ENCODE peak calls at places on chromosomes 1 and 21, in ten cellular contexts. U is fibroblast of pulmonary artery, E is dorsolateral prefrontal cortex, X is cardiac fibroblast, A is heart left ventricle, R is breast epithelium, C is body of pancreas, I is cardiac muscle cell, J is heart right ventricle, P is ovary. O is an unnamed sample.

GRCh38 chr1:53073899-53074311 is 11.9 kb downstream of the PODN start:
- DNase-seq in U (no peak), E (peak), X (no peak), A (peak), R (no peak), C (no peak), I (no peak), J (peak), P (peak), O (no peak)

GRCh38 chr1:11730429-11730861 is 5.5 kb upstream of the AGTRAP start:
- DNase-seq in U (peak), E (no peak), X (peak), A (no peak), R (no peak), C (no peak), I (no peak), J (no peak), P (no peak), O (peak)

GRCh38 chr21:34644815-34645214 is 24.0 kb upstream of the CLIC6 start:
- DNase-seq in U (no peak), E (no peak), X (no peak), A (no peak), R (no peak), C (peak), I (no peak), J (no peak), P (no peak), O (no peak)

GRCh38 chr1:100050139-100050538 is 80.3 kb downstream of the SLC35A3 start:
- DNase-seq in U (no peak), E (no peak), X (no peak), A (no peak), R (no peak), C (no peak), I (no peak), J (no peak), P (no peak), O (no peak)

GRCh38 chr1:206631085-206631509 is 4.2 kb upstream of the DYRK3 start:
- DNase-seq in U (peak), E (no peak), X (peak), A (peak), R (no peak), C (peak), I (peak), J (peak), P (peak), O (peak)

GRCh38 chr1:111483166-111483565 is 9.4 kb downstream of the C1orf162 start:
- DNase-seq in U (peak), E (no peak), X (peak), A (no peak), R (no peak), C (no peak), I (no peak), J (no peak), P (no peak), O (peak)

GRCh38 chr1:148010527-148010926 is 82.3 kb downstream of the GPR89B start:
- DNase-seq in U (peak), E (no peak), X (no peak), A (no peak), R (no peak), C (no peak), I (no peak), J (no peak), P (no peak), O (no peak)

GRCh38 chr1:221740941-221741363 is 937 bp downstream of the DUSP10 start:
- DNase-seq in U (peak), E (no peak), X (peak), A (peak), R (peak), C (peak), I (peak), J (no peak), P (peak), O (no peak)

GRCh38 chr1:227940791-227941241 is 6.9 kb downstream of the WNT9A start:
- DNase-seq in U (no peak), E (peak), X (no peak), A (no peak), R (no peak), C (no peak), I (no peak), J (no peak), P (no peak), O (no peak)

GRCh38 chr1:234647245-234647644 is 37.3 kb upstream of the IRF2BP2 start:
- DNase-seq in U (no peak), E (no peak), X (no peak), A (no peak), R (no peak), C (peak), I (no peak), J (no peak), P (no peak), O (no peak)

GRCh38 chr1:211751438-211751837 is 76.0 kb upstream of the NEK2 start:
- DNase-seq in U (no peak), E (no peak), X (no peak), A (no peak), R (no peak), C (no peak), I (no peak), J (no peak), P (no peak), O (no peak)

GRCh38 chr1:159918041-159918917 is 7.0 kb downstream of the TAGLN2 start:
- DNase-seq in U (no peak), E (no peak), X (no peak), A (no peak), R (no peak), C (no peak), I (no peak), J (no peak), P (no peak), O (peak)

GRCh38 chr1:96388421-96389310 is 332.9 kb upstream of the PTBP2 start:
- DNase-seq in U (peak), E (no peak), X (peak), A (no peak), R (no peak), C (no peak), I (no peak), J (no peak), P (no peak), O (peak)

GRCh38 chr1:167486090-167486824 is 32.1 kb downstream of the CD247 start:
- DNase-seq in U (peak), E (no peak), X (no peak), A (no peak), R (no peak), C (no peak), I (no peak), J (no peak), P (no peak), O (no peak)

GRCh38 chr21:32412162-32412997 is at the start of gene EVA1C:
- DNase-seq in U (peak), E (no peak), X (peak), A (peak), R (peak), C (peak), I (peak), J (peak), P (peak), O (no peak)

GRCh38 chr1:75529488-75529887 is 81.4 kb downstream of the SLC44A5 start:
- DNase-seq in U (peak), E (no peak), X (peak), A (no peak), R (no peak), C (no peak), I (no peak), J (no peak), P (no peak), O (no peak)

GRCh38 chr1:21206117-21206516 is 29.4 kb upstream of the EIF4G3 start:
- DNase-seq in U (no peak), E (no peak), X (peak), A (no peak), R (no peak), C (no peak), I (no peak), J (no peak), P (no peak), O (no peak)

GRCh38 chr1:183191833-183192232 is 5.8 kb downstream of the LAMC2 start:
- DNase-seq in U (peak), E (no peak), X (peak), A (no peak), R (no peak), C (no peak), I (no peak), J (no peak), P (no peak), O (peak)

GRCh38 chr1:67053535-67053784 is 488 bp downstream of the SLC35D1 start:
- DNase-seq in U (no peak), E (peak), X (no peak), A (peak), R (peak), C (peak), I (peak), J (peak), P (peak), O (peak)

GRCh38 chr1:223000549-223001135 is 142.4 kb downstream of the TLR5 start:
- DNase-seq in U (no peak), E (no peak), X (no peak), A (no peak), R (no peak), C (no peak), I (no peak), J (no peak), P (no peak), O (no peak)

GRCh38 chr1:36092166-36092797 is 3.6 kb downstream of the ADPRS start:
- DNase-seq in U (no peak), E (no peak), X (no peak), A (no peak), R (no peak), C (no peak), I (no peak), J (no peak), P (no peak), O (no peak)

DNA sequence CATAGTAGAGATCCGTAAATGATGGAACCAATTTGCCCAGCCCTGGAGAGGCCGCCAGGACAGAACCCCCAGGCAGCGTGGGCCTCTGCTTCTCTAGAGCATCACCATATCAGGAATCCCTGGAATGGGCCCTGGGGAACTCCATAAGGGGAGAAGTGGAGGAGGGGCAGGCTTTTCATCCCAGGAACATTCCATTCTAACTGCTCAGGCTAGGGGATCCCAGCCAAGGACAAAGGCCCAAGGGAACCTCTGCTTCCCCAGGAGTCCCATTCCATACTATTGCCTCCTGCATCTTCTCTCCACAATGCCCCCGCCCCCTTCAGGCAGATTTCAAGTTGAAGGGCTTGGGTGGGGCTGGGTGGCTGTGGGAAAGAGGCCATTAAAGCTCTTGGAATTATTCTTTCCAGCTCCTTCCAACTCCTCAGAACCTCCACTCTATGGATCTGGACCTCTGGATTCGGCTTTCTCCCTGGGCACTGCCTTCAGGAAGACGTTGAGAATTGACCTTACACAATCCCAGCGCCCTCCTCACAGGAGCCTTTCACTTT is 6.0 kb downstream of the TRNP1 start:
- DNase-seq in U (peak), E (no peak), X (peak), A (peak), R (peak), C (peak), I (peak), J (peak), P (peak), O (peak)
- TF ChIP-seq CTCF in U (no peak), E (no peak), X (peak), A (no peak), R (no peak), C (no peak), I (no peak), J (no peak), P (no peak), O (peak)

GRCh38 chr1:198158766-198159589 is 2.2 kb downstream of the NEK7 start:
- DNase-seq in U (peak), E (peak), X (peak), A (peak), R (peak), C (peak), I (peak), J (peak), P (peak), O (peak)
- H3K4me3 ChIP-seq in U (peak), E (peak), X (peak), A (peak), R (peak), C (peak), I (peak), J (peak), P (peak), O (peak)

DNA sequence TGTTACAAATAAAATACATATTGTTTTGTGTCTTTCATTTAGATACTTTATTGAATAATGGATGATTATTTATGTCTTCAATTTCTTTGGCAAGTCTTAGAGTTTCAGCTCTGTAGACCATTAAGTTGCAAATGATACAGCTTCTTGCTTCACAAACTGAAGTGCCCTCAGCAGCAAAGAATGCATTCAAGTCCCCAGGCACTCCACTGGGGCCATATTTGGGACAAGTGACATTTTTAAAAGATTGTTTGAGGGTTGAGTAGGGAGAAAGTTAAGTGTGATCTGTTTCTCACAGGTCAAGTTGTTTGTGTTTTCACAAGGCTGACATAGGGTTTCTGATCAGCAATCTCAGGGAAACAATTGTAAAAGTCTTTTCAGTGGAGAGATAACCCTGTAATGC is 400.7 kb downstream of the PLA2G4A start:
- DNase-seq in U (no peak), E (no peak), X (no peak), A (no peak), R (no peak), C (no peak), I (peak), J (no peak), P (no peak), O (no peak)
- TF ChIP-seq CTCF in U (no peak), E (no peak), X (no peak), A (no peak), R (no peak), C (no peak), I (no peak), J (no peak), P (no peak), O (no peak)

GRCh38 chr21:44925027-44925755 is 4.5 kb upstream of the ITGB2 start:
- DNase-seq in U (peak), E (no peak), X (peak), A (no peak), R (no peak), C (no peak), I (no peak), J (no peak), P (no peak), O (peak)
- H3K4me3 ChIP-seq in U (no peak), E (no peak), X (no peak), A (no peak), R (no peak), C (no peak), I (no peak), J (no peak), P (no peak), O (no peak)

GRCh38 chr21:21921410-21922232 is 923.4 kb downstream of the NCAM2 start:
- DNase-seq in U (peak), E (no peak), X (peak), A (no peak), R (no peak), C (no peak), I (peak), J (no peak), P (no peak), O (peak)
- TF ChIP-seq CTCF in U (peak), E (no peak), X (peak), A (peak), R (peak), C (peak), I (peak), J (peak), P (no peak), O (peak)

DNA sequence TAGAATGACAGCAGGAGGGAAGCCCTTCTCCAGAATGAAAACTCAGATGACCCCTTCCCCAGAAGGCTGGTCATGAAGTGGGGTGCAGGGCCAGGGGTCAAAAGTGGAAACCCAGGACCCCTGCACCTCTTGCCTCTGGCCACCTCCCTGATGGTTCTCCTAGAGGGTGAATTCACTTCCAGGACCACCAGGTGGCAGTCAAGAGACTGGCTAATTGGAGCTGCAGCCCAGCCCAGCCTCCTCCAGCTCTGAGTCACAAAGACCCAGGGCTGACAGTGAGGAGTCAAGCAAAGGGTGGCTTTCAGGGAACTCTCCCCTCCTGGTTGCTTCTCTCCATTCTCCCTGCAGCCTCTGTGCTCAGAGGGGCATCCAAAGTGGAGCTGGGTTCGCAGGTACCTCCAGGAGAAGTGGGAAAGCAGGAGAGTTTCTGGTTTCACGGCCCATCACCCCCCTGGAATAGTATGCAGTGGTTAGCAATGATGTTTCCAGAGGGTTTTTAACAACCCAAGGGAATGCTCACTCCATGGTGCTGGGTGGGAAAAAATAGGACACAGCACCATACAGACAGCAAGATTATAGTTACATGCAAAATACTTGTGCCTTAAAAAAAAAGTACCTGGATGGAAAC is 6.1 kb upstream of the EPHB2 start:
- DNase-seq in U (peak), E (peak), X (peak), A (peak), R (peak), C (peak), I (peak), J (peak), P (peak), O (peak)
- H3K4me3 ChIP-seq in U (no peak), E (no peak), X (no peak), A (no peak), R (no peak), C (no peak), I (no peak), J (no peak), P (no peak), O (no peak)

GRCh38 chr1:246152986-246153431 is 354.1 kb downstream of the SMYD3 start:
- DNase-seq in U (peak), E (no peak), X (no peak), A (no peak), R (no peak), C (no peak), I (no peak), J (no peak), P (no peak), O (no peak)

GRCh38 chr1:246155923-246156322 is 351.2 kb downstream of the SMYD3 start:
- DNase-seq in U (peak), E (no peak), X (peak), A (no peak), R (no peak), C (no peak), I (no peak), J (no peak), P (no peak), O (peak)

GRCh38 chr1:246153796-246154212 is 353.3 kb downstream of the SMYD3 start:
- DNase-seq in U (no peak), E (no peak), X (no peak), A (no peak), R (no peak), C (no peak), I (no peak), J (no peak), P (no peak), O (peak)

GRCh38 chr1:246149543-246149942 is 357.5 kb downstream of the SMYD3 start:
- DNase-seq in U (no peak), E (no peak), X (no peak), A (no peak), R (no peak), C (no peak), I (no peak), J (no peak), P (no peak), O (no peak)

DNA sequence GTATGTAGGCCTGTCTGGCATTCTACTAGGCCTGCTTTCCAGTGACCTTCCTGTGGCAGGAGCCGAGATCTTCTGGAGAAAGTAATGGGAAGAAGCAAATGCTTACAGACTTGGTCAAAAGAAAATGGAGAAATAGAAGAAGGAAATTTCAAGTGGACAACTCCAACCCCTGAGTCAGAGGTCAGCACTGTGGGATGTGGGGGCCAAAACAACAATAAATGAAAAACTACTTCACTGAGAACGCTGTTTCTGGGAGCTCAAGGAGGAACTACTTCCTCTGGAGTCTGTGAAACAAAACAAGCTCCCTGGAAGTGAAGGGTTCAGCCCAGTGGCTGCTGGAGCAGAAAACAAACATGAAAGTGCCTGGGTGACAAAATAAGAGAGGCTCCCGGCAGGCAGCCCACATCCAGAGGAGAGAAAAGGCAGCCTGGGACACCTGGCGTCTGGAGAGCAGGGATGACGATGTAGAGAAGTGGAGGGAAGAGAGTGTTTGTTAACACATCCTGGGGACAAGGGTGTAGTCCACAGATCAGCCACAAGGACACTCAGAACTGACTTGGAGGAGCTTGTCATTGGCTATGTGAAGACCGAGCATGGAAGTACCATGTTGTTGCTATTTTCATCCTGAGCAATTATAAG is 355.2 kb downstream of the SMYD3 start:
- DNase-seq in U (no peak), E (no peak), X (no peak), A (no peak), R (no peak), C (no peak), I (peak), J (no peak), P (no peak), O (no peak)
- TF ChIP-seq CTCF in U (no peak), E (no peak), X (peak), A (no peak), R (no peak), C (no peak), I (no peak), J (no peak), P (no peak), O (no peak)

GRCh38 chr1:243474384-243474851 is 218.6 kb downstream of the SDCCAG8 start:
- DNase-seq in U (no peak), E (no peak), X (no peak), A (no peak), R (no peak), C (no peak), I (no peak), J (no peak), P (no peak), O (no peak)
- H3K4me3 ChIP-seq in U (no peak), E (no peak), X (no peak), A (no peak), R (no peak), C (no peak), I (no peak), J (no peak), P (peak), O (no peak)

O was measured in AG10803.